ENCODE peak calls at places on chromosomes 7 and 10, in seven cellular contexts. One of them, this sample, is unnamed.

GRCh38 chr10:12540341-12540781 is 191.0 kb downstream of the CAMK1D start:
- DNase-seq in mammary epithelial cell: no peak
- DNase-seq in uterus: no peak
- DNase-seq in AG04450: no peak
- DNase-seq in fibroblast of lung: peak; percentile 92
- DNase-seq in body of pancreas: no peak
- DNase-seq in IMR-90: peak; percentile 38
- DNase-seq in this sample: no peak

GRCh38 chr10:34940436-34940835 is 125.3 kb upstream of the PARD3 start:
- DNase-seq in mammary epithelial cell: no peak
- DNase-seq in uterus: no peak
- DNase-seq in AG04450: no peak
- DNase-seq in fibroblast of lung: no peak
- DNase-seq in body of pancreas: no peak
- DNase-seq in IMR-90: no peak
- DNase-seq in this sample: no peak

GRCh38 chr7:155269766-155270585 is 27.7 kb upstream of the INSIG1 start:
- DNase-seq in mammary epithelial cell: no peak
- DNase-seq in uterus: no peak
- DNase-seq in AG04450: no peak
- DNase-seq in fibroblast of lung: no peak
- DNase-seq in body of pancreas: no peak
- DNase-seq in IMR-90: peak; percentile 43
- DNase-seq in this sample: no peak

GRCh38 chr10:4198216-4198615 is 413.2 kb upstream of the KLF6 start:
- DNase-seq in mammary epithelial cell: no peak
- DNase-seq in uterus: no peak
- DNase-seq in AG04450: no peak
- DNase-seq in fibroblast of lung: peak; percentile 23
- DNase-seq in body of pancreas: no peak
- DNase-seq in IMR-90: no peak
- DNase-seq in this sample: no peak

GRCh38 chr10:74227697-74228424 is 76.8 kb downstream of the ADK start:
- DNase-seq in mammary epithelial cell: peak; percentile 75
- DNase-seq in uterus: no peak
- DNase-seq in AG04450: no peak
- DNase-seq in fibroblast of lung: peak; percentile 59
- DNase-seq in body of pancreas: no peak
- DNase-seq in IMR-90: peak; percentile 62
- DNase-seq in this sample: no peak

GRCh38 chr7:137772748-137773147 is 74.0 kb downstream of the DGKI start:
- DNase-seq in mammary epithelial cell: peak; percentile 81
- DNase-seq in uterus: no peak
- DNase-seq in AG04450: peak; percentile 15
- DNase-seq in fibroblast of lung: peak; percentile 94
- DNase-seq in body of pancreas: no peak
- DNase-seq in IMR-90: peak; percentile 90
- DNase-seq in this sample: no peak

GRCh38 chr7:12716722-12717121 is 29.3 kb downstream of the ARL4A start:
- DNase-seq in mammary epithelial cell: no peak
- DNase-seq in uterus: no peak
- DNase-seq in AG04450: no peak
- DNase-seq in fibroblast of lung: no peak
- DNase-seq in body of pancreas: no peak
- DNase-seq in IMR-90: no peak
- DNase-seq in this sample: no peak

GRCh38 chr10:43125274-43125845 is 12.9 kb upstream of the CSGALNACT2 start:
- DNase-seq in mammary epithelial cell: no peak
- DNase-seq in uterus: no peak
- DNase-seq in AG04450: no peak
- DNase-seq in fibroblast of lung: no peak
- DNase-seq in body of pancreas: no peak
- DNase-seq in IMR-90: no peak
- DNase-seq in this sample: no peak

GRCh38 chr7:3537210-3537875 is 236.3 kb downstream of the SDK1 start:
- DNase-seq in mammary epithelial cell: peak; percentile 70
- DNase-seq in uterus: no peak
- DNase-seq in AG04450: peak; percentile 11
- DNase-seq in fibroblast of lung: peak; percentile 78
- DNase-seq in body of pancreas: no peak
- DNase-seq in IMR-90: peak; percentile 80
- DNase-seq in this sample: no peak

GRCh38 chr7:105250239-105250638 is 138.5 kb downstream of the SRPK2 start:
- DNase-seq in mammary epithelial cell: no peak
- DNase-seq in uterus: no peak
- DNase-seq in AG04450: no peak
- DNase-seq in fibroblast of lung: no peak
- DNase-seq in body of pancreas: no peak
- DNase-seq in IMR-90: no peak
- DNase-seq in this sample: no peak

GRCh38 chr7:25995893-25996529 is 156.0 kb upstream of the NFE2L3 start:
- DNase-seq in mammary epithelial cell: no peak
- DNase-seq in uterus: no peak
- DNase-seq in AG04450: no peak
- DNase-seq in fibroblast of lung: no peak
- DNase-seq in body of pancreas: peak; percentile 63
- DNase-seq in IMR-90: no peak
- DNase-seq in this sample: no peak

GRCh38 chr10:36802523-36803153 is 322.8 kb upstream of the ANKRD30A start:
- DNase-seq in mammary epithelial cell: no peak
- DNase-seq in uterus: peak; percentile 25
- DNase-seq in AG04450: no peak
- DNase-seq in fibroblast of lung: peak; percentile 9
- DNase-seq in body of pancreas: peak; percentile 66
- DNase-seq in IMR-90: peak; percentile 19
- DNase-seq in this sample: no peak

GRCh38 chr7:46146454-46147255 is 225.6 kb upstream of the IGFBP3 start:
- DNase-seq in mammary epithelial cell: no peak
- DNase-seq in uterus: no peak
- DNase-seq in AG04450: no peak
- DNase-seq in fibroblast of lung: peak; percentile 82
- DNase-seq in body of pancreas: no peak
- DNase-seq in IMR-90: peak; percentile 70
- DNase-seq in this sample: no peak

GRCh38 chr7:98335411-98335977 is 54.0 kb downstream of the BRI3 start:
- DNase-seq in mammary epithelial cell: no peak
- DNase-seq in uterus: no peak
- DNase-seq in AG04450: no peak
- DNase-seq in fibroblast of lung: no peak
- DNase-seq in body of pancreas: no peak
- DNase-seq in IMR-90: no peak
- DNase-seq in this sample: no peak

GRCh38 chr7:139103057-139103820 is 6.3 kb downstream of the ZC3HAV1 start:
- DNase-seq in mammary epithelial cell: no peak
- DNase-seq in uterus: no peak
- DNase-seq in AG04450: no peak
- DNase-seq in fibroblast of lung: no peak
- DNase-seq in body of pancreas: no peak
- DNase-seq in IMR-90: no peak
- DNase-seq in this sample: no peak

GRCh38 chr7:5172196-5172800 is 17.7 kb upstream of the WIPI2 start:
- DNase-seq in mammary epithelial cell: no peak
- DNase-seq in uterus: no peak
- DNase-seq in AG04450: no peak
- DNase-seq in fibroblast of lung: peak; percentile 20
- DNase-seq in body of pancreas: no peak
- DNase-seq in IMR-90: no peak
- DNase-seq in this sample: no peak

GRCh38 chr10:14598809-14599764 is 175.6 kb downstream of the FAM107B start:
- DNase-seq in mammary epithelial cell: no peak
- DNase-seq in uterus: no peak
- DNase-seq in AG04450: no peak
- DNase-seq in fibroblast of lung: no peak
- DNase-seq in body of pancreas: no peak
- DNase-seq in IMR-90: no peak
- DNase-seq in this sample: no peak

GRCh38 chr7:131004371-131004770 is 270.4 kb upstream of the KLF14 start:
- DNase-seq in mammary epithelial cell: no peak
- DNase-seq in uterus: no peak
- DNase-seq in AG04450: no peak
- DNase-seq in fibroblast of lung: no peak
- DNase-seq in body of pancreas: no peak
- DNase-seq in IMR-90: no peak
- DNase-seq in this sample: no peak

GRCh38 chr7:77461246-77461645 is 45.1 kb upstream of the GSAP start:
- DNase-seq in mammary epithelial cell: no peak
- DNase-seq in uterus: no peak
- DNase-seq in AG04450: no peak
- DNase-seq in fibroblast of lung: no peak
- DNase-seq in body of pancreas: no peak
- DNase-seq in IMR-90: no peak
- DNase-seq in this sample: no peak

GRCh38 chr10:25191162-25191895 is 16.5 kb downstream of the GPR158 start:
- DNase-seq in mammary epithelial cell: no peak
- DNase-seq in uterus: no peak
- DNase-seq in AG04450: no peak
- DNase-seq in fibroblast of lung: no peak
- DNase-seq in body of pancreas: no peak
- DNase-seq in IMR-90: no peak
- DNase-seq in this sample: no peak

GRCh38 chr10:21519981-21520436 is 5.5 kb downstream of the SKIDA1 start:
- DNase-seq in mammary epithelial cell: peak; percentile 68
- DNase-seq in uterus: no peak
- DNase-seq in AG04450: no peak
- DNase-seq in fibroblast of lung: peak; percentile 86
- DNase-seq in body of pancreas: no peak
- DNase-seq in IMR-90: peak; percentile 84
- DNase-seq in this sample: peak; percentile 39

GRCh38 chr10:28012990-28013389 is 14.1 kb upstream of the ODAD2 start:
- DNase-seq in mammary epithelial cell: no peak
- DNase-seq in uterus: no peak
- DNase-seq in AG04450: no peak
- DNase-seq in fibroblast of lung: no peak
- DNase-seq in body of pancreas: no peak
- DNase-seq in IMR-90: no peak
- DNase-seq in this sample: no peak

GRCh38 chr10:95821766-95822165 is 65.8 kb downstream of the ENTPD1 start:
- DNase-seq in mammary epithelial cell: no peak
- DNase-seq in uterus: no peak
- DNase-seq in AG04450: no peak
- DNase-seq in fibroblast of lung: no peak
- DNase-seq in body of pancreas: no peak
- DNase-seq in IMR-90: no peak
- DNase-seq in this sample: no peak

GRCh38 chr7:15424468-15424867 is 137.3 kb downstream of the AGMO start:
- DNase-seq in mammary epithelial cell: no peak
- DNase-seq in uterus: no peak
- DNase-seq in AG04450: no peak
- DNase-seq in fibroblast of lung: peak; percentile 58
- DNase-seq in body of pancreas: no peak
- DNase-seq in IMR-90: peak; percentile 17
- DNase-seq in this sample: no peak

GRCh38 chr7:17142831-17143541 is 155.5 kb upstream of the AHR start:
- DNase-seq in mammary epithelial cell: peak; percentile 35
- DNase-seq in uterus: no peak
- DNase-seq in AG04450: no peak
- DNase-seq in fibroblast of lung: peak; percentile 16
- DNase-seq in body of pancreas: no peak
- DNase-seq in IMR-90: peak; percentile 33
- DNase-seq in this sample: no peak

GRCh38 chr7:91088156-91088555 is 176.1 kb upstream of the FZD1 start:
- DNase-seq in mammary epithelial cell: no peak
- DNase-seq in uterus: no peak
- DNase-seq in AG04450: no peak
- DNase-seq in fibroblast of lung: no peak
- DNase-seq in body of pancreas: no peak
- DNase-seq in IMR-90: no peak
- DNase-seq in this sample: no peak

GRCh38 chr10:98425511-98426352 is 10.8 kb upstream of the PYROXD2 start:
- DNase-seq in mammary epithelial cell: peak; percentile 24
- DNase-seq in uterus: no peak
- DNase-seq in AG04450: no peak
- DNase-seq in fibroblast of lung: no peak
- DNase-seq in body of pancreas: peak; percentile 58
- DNase-seq in IMR-90: peak; percentile 26
- DNase-seq in this sample: peak; percentile 38

GRCh38 chr10:16440396-16441105 is 3.7 kb downstream of the PTER start:
- DNase-seq in mammary epithelial cell: peak; percentile 88
- DNase-seq in uterus: no peak
- DNase-seq in AG04450: no peak
- DNase-seq in fibroblast of lung: peak; percentile 52
- DNase-seq in body of pancreas: peak; percentile 71
- DNase-seq in IMR-90: no peak
- DNase-seq in this sample: no peak
- H3K4me3 ChIP-seq in mammary epithelial cell: no peak overlapping the region
- H3K4me3 ChIP-seq in uterus: no peak overlapping the region
- H3K4me3 ChIP-seq in AG04450: no peak overlapping the region
- H3K4me3 ChIP-seq in fibroblast of lung: no peak overlapping the region
- H3K4me3 ChIP-seq in body of pancreas: no peak overlapping the region
- H3K4me3 ChIP-seq in IMR-90: no peak overlapping the region
- H3K4me3 ChIP-seq in this sample: no peak overlapping the region

GRCh38 chr10:5977471-5978370 is at the start of gene IL15RA:
- DNase-seq in mammary epithelial cell: peak; percentile 78
- DNase-seq in uterus: peak; percentile 73
- DNase-seq in AG04450: no peak
- DNase-seq in fibroblast of lung: peak; percentile 73
- DNase-seq in body of pancreas: peak; percentile 88
- DNase-seq in IMR-90: peak; percentile 72
- DNase-seq in this sample: peak; percentile 92
- H3K27ac ChIP-seq in mammary epithelial cell: no peak within 1 kb of the TSS
- H3K27ac ChIP-seq in uterus: peak within 1 kb of the TSS; percentile 96
- H3K27ac ChIP-seq in AG04450: peak within 1 kb of the TSS; percentile 21
- H3K27ac ChIP-seq in fibroblast of lung: peak within 1 kb of the TSS; percentile 66
- H3K27ac ChIP-seq in body of pancreas: peak within 1 kb of the TSS; percentile 92
- H3K27ac ChIP-seq in IMR-90: peak within 1 kb of the TSS; percentile 61
- H3K27ac ChIP-seq in this sample: peak within 1 kb of the TSS; percentile 84

GRCh38 chr7:112080441-112080840 is 125.8 kb downstream of the DOCK4 start:
- DNase-seq in mammary epithelial cell: peak; percentile 73
- DNase-seq in uterus: no peak
- DNase-seq in AG04450: peak; percentile 67
- DNase-seq in fibroblast of lung: peak; percentile 87
- DNase-seq in body of pancreas: no peak
- DNase-seq in IMR-90: peak; percentile 96
- DNase-seq in this sample: no peak
- H3K4me3 ChIP-seq in mammary epithelial cell: no peak overlapping the region
- H3K4me3 ChIP-seq in uterus: no peak overlapping the region
- H3K4me3 ChIP-seq in AG04450: no peak overlapping the region
- H3K4me3 ChIP-seq in fibroblast of lung: peak overlapping the region; percentile 17
- H3K4me3 ChIP-seq in body of pancreas: no peak overlapping the region
- H3K4me3 ChIP-seq in IMR-90: no peak overlapping the region
- H3K4me3 ChIP-seq in this sample: no peak overlapping the region

GRCh38 chr10:50326757-50327701 is 75.7 kb upstream of the ASAH2 start:
- DNase-seq in mammary epithelial cell: peak; percentile 61
- DNase-seq in uterus: no peak
- DNase-seq in AG04450: no peak
- DNase-seq in fibroblast of lung: peak; percentile 82
- DNase-seq in body of pancreas: no peak
- DNase-seq in IMR-90: peak; percentile 72
- DNase-seq in this sample: no peak

GRCh38 chr10:50322075-50322474 is 70.8 kb upstream of the ASAH2 start:
- DNase-seq in mammary epithelial cell: peak; percentile 90
- DNase-seq in uterus: no peak
- DNase-seq in AG04450: no peak
- DNase-seq in fibroblast of lung: peak; percentile 76
- DNase-seq in body of pancreas: no peak
- DNase-seq in IMR-90: peak; percentile 63
- DNase-seq in this sample: no peak

GRCh38 chr10:50325449-50326188 is 74.3 kb upstream of the ASAH2 start:
- DNase-seq in mammary epithelial cell: peak; percentile 95
- DNase-seq in uterus: peak; percentile 44
- DNase-seq in AG04450: peak; percentile 91
- DNase-seq in fibroblast of lung: peak; percentile 99
- DNase-seq in body of pancreas: peak; percentile 23
- DNase-seq in IMR-90: peak; percentile 98
- DNase-seq in this sample: no peak

GRCh38 chr10:50324680-50325393 is 73.5 kb upstream of the ASAH2 start:
- DNase-seq in mammary epithelial cell: no peak
- DNase-seq in uterus: no peak
- DNase-seq in AG04450: no peak
- DNase-seq in fibroblast of lung: no peak
- DNase-seq in body of pancreas: no peak
- DNase-seq in IMR-90: no peak
- DNase-seq in this sample: no peak
- H3K27ac ChIP-seq in mammary epithelial cell: peak overlapping the region; percentile 43
- H3K27ac ChIP-seq in uterus: peak overlapping the region; percentile 66
- H3K27ac ChIP-seq in AG04450: no peak overlapping the region
- H3K27ac ChIP-seq in fibroblast of lung: peak overlapping the region; percentile 24
- H3K27ac ChIP-seq in body of pancreas: no peak overlapping the region
- H3K27ac ChIP-seq in IMR-90: no peak overlapping the region
- H3K27ac ChIP-seq in this sample: no peak overlapping the region

This sample was measured in CD4-positive, alpha-beta memory T cell.